ENCODE peak calls at places on chromosomes 5 and 9, in seven cellular contexts. O is heart left ventricle, E is heart right ventricle, N is transverse colon, Z is Peyer's patch, B is dorsolateral prefrontal cortex, M is mucosa of descending colon. T is an unnamed sample.

GRCh38 chr5:21823076-21823574 is 1030.0 kb downstream of the CDH12 start:
- DNase-seq in O (no peak), E (no peak), Z (no peak), N (no peak), B (no peak), M (no peak), T (no peak)

GRCh38 chr5:16483361-16483760 is 17.8 kb upstream of the ZNF622 start:
- DNase-seq in E (no peak), M (no peak), N (no peak), Z (no peak), O (no peak), B (no peak), T (no peak)

GRCh38 chr9:134333234-134333873 is 7.1 kb downstream of the RXRA start:
- DNase-seq in B (no peak), M (peak; percentile 90), O (no peak), Z (no peak), E (peak; percentile 34), N (peak; percentile 87), T (no peak)

GRCh38 chr5:13252701-13253100 is 691.8 kb downstream of the DNAH5 start:
- DNase-seq in B (no peak), O (no peak), M (no peak), N (no peak), Z (no peak), E (no peak), T (no peak)

GRCh38 chr5:57491369-57491965 is 8.9 kb upstream of the ACTBL2 start:
- DNase-seq in B (no peak), Z (no peak), N (no peak), M (no peak), E (no peak), O (no peak), T (no peak)

GRCh38 chr5:54329731-54330709 is 19.6 kb upstream of the ARL15 start:
- DNase-seq in M (no peak), Z (no peak), N (no peak), B (no peak), O (no peak), E (no peak), T (no peak)

GRCh38 chr5:64210866-64211265 is 45.2 kb downstream of the RNF180 start:
- DNase-seq in M (no peak), E (no peak), O (no peak), Z (no peak), B (no peak), N (no peak), T (no peak)

GRCh38 chr5:8769631-8770030 is 776.2 kb downstream of the SEMA5A start:
- DNase-seq in Z (no peak), M (no peak), O (no peak), B (no peak), E (no peak), N (no peak), T (no peak)

GRCh38 chr5:111649516-111649915 is 107.5 kb downstream of the NREP start:
- DNase-seq in Z (no peak), E (no peak), M (no peak), O (no peak), N (no peak), B (no peak), T (no peak)

GRCh38 chr9:35904966-35905781 is 828 bp upstream of the HRCT1 start:
- DNase-seq in E (no peak), O (peak; percentile 36), M (peak; percentile 72), B (no peak), N (peak; percentile 69), Z (no peak), T (no peak)

GRCh38 chr9:134007150-134007549 is 15.0 kb upstream of the VAV2 start:
- DNase-seq in M (no peak), E (no peak), N (no peak), O (no peak), Z (no peak), B (no peak), T (no peak)

GRCh38 chr5:82720213-82720612 is 357.0 kb downstream of the TMEM167A start:
- DNase-seq in O (no peak), Z (no peak), N (no peak), B (no peak), E (no peak), M (no peak), T (no peak)

GRCh38 chr9:1458503-1458902 is 408.3 kb downstream of the DMRT2 start:
- DNase-seq in O (no peak), M (no peak), N (no peak), Z (no peak), B (no peak), E (no peak), T (no peak)

GRCh38 chr5:142644640-142645361 is 41.1 kb downstream of the FGF1 start:
- DNase-seq in B (peak; percentile 44), Z (no peak), O (peak; percentile 61), E (no peak), M (no peak), N (peak; percentile 13), T (no peak)

GRCh38 chr9:127308559-127309429 is 44.2 kb downstream of the GARNL3 start:
- DNase-seq in Z (no peak), O (no peak), E (no peak), B (no peak), N (no peak), M (no peak), T (no peak)

GRCh38 chr5:31464081-31464480 is 67.8 kb downstream of the DROSHA start:
- DNase-seq in Z (no peak), B (no peak), N (no peak), E (no peak), M (no peak), O (no peak), T (no peak)

GRCh38 chr5:143061161-143061945 is 291.2 kb downstream of the ARHGAP26 start:
- DNase-seq in Z (no peak), M (no peak), E (no peak), B (no peak), N (no peak), O (no peak), T (no peak)

GRCh38 chr9:84296146-84296843 is 44.3 kb downstream of the SLC28A3 start:
- DNase-seq in O (no peak), Z (peak; percentile 28), B (no peak), E (no peak), M (no peak), N (no peak), T (peak; percentile 49)

GRCh38 chr9:130938184-130938651 is 829 bp downstream of the FIBCD1 start:
- DNase-seq in E (no peak), M (no peak), B (no peak), O (peak; percentile 15), Z (no peak), N (no peak), T (no peak)

GRCh38 chr9:130940693-130941576 is 1.9 kb upstream of the FIBCD1 start:
- DNase-seq in N (peak; percentile 93), E (peak; percentile 73), M (peak; percentile 95), Z (peak; percentile 71), O (peak; percentile 60), B (peak; percentile 67), T (no peak)

GRCh38 chr9:130940023-130940549 is 1.0 kb upstream of the FIBCD1 start:
- DNase-seq in B (no peak), N (no peak), Z (no peak), E (no peak), M (peak; percentile 55), O (no peak), T (no peak)

GRCh38 chr9:130938652-130939404 is at the start of gene FIBCD1:
- DNase-seq in E (no peak), N (peak; percentile 66), M (peak; percentile 81), B (no peak), O (peak; percentile 25), Z (no peak), T (no peak)

GRCh38 chr9:130939405-130939941 is 426 bp upstream of the FIBCD1 start:
- DNase-seq in N (no peak), O (no peak), Z (no peak), M (peak; percentile 42), E (no peak), B (no peak), T (no peak)
- TF ChIP-seq CTCF in N (no peak), O (no peak), Z (no peak), M (no peak), E (no peak), B (no peak), T (no peak)

GRCh38 chr9:129322641-129323375 is 144.7 kb upstream of the IER5L start:
- DNase-seq in B (peak; percentile 25), E (no peak), O (no peak), Z (no peak), M (no peak), N (no peak), T (no peak)

GRCh38 chr9:129320575-129321311 is 142.7 kb upstream of the IER5L start:
- DNase-seq in Z (no peak), M (no peak), E (peak; percentile 68), N (peak; percentile 48), B (peak; percentile 72), O (peak; percentile 72), T (no peak)

GRCh38 chr9:129319938-129320481 is 141.9 kb upstream of the IER5L start:
- DNase-seq in M (no peak), E (no peak), B (peak; percentile 28), O (no peak), Z (no peak), N (no peak), T (no peak)

GRCh38 chr9:129322022-129322621 is 144.1 kb upstream of the IER5L start:
- DNase-seq in O (no peak), E (no peak), B (no peak), M (no peak), Z (no peak), N (peak; percentile 6), T (no peak)

GRCh38 chr9:129321511-129322021 is 143.5 kb upstream of the IER5L start:
- DNase-seq in E (no peak), M (no peak), N (no peak), O (no peak), B (peak; percentile 30), Z (no peak), T (no peak)
- H3K4me3 ChIP-seq in E (peak overlapping the region; percentile 46), M (no peak overlapping the region), N (no peak overlapping the region), O (peak overlapping the region; percentile 51), B (peak overlapping the region; percentile 48), Z (peak overlapping the region; percentile 40), T (no peak overlapping the region)

DNA sequence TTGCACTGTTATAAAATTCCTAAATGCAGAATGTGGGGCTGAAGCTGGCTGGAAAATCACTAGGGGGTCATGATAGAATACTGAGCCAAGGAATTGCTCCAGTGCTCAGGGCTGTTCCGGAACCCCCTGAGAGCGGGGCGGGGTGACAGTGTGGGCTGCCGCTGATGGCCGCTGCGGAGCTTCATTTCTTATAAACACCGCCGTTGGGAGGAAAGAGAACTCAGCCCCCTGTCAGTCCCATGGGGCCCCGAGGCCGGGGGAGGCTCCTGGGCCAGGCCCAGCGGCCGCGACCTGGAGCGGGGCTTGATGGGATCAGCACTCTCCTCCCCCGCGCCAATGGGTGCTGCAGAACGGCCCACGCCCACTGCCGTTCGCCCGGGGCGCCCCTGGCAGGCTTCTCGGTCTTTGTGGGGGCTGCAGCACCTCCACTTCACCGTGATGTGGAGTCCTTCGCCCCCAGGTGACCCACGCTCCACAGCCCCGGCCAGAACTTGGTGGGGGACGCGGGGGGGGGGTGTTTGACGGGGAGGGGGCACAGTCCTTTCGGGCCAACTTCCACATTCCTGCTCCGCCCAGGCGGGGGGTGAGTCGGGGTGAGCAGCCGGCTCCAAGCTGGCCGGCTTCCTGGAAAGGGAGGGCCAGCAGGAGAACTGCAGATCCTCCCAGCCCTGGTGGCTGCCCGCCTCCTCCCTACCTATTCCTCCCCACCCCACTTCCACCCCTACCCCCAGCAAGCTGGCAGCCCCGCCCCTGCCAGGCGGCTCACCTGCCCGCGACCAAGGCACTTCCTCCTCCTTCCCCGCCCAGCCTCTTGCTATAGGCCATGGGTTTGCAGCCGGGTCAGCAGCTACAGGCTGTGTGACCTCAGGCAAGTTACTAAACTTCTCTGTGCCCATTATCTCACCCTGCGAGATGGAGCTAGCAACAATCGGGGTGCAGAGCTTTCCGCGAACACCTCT is 5.4 kb upstream of the IRF1 start:
- DNase-seq in B (peak; percentile 63), N (peak; percentile 97), M (peak; percentile 97), Z (peak; percentile 96), O (peak; percentile 95), E (peak; percentile 94), T (peak; percentile 61)
- TF ChIP-seq CTCF in B (no peak), N (no peak), M (no peak), Z (no peak), O (peak; percentile 38), E (no peak), T (no peak)

GRCh38 chr9:110575169-110575568 is 4.4 kb downstream of the SVEP1 start:
- DNase-seq in O (no peak), M (no peak), B (no peak), N (no peak), Z (no peak), E (peak; percentile 14), T (no peak)
- H3K4me3 ChIP-seq in O (no peak overlapping the region), M (no peak overlapping the region), B (no peak overlapping the region), N (no peak overlapping the region), Z (no peak overlapping the region), E (no peak overlapping the region), T (no peak overlapping the region)